ENCODE peak calls at places on chromosome 18, in five cellular contexts. P is HEK293T, T is H1, H is NT2/D1, W is GM12878. I is an unnamed sample.

GRCh38 chr18:66048404-66048803 is 297.6 kb downstream of the CDH7 start:
- DNase-seq in W (no peak), P (no peak), H (no peak), T (no peak), I (no peak)

GRCh38 chr18:13036622-13037320 is 45.6 kb downstream of the CEP192 start:
- DNase-seq in T (no peak), P (no peak), H (no peak), W (no peak), I (no peak)

GRCh38 chr18:47978141-47978540 is 47.7 kb upstream of the SMAD2 start:
- DNase-seq in T (no peak), H (no peak), W (no peak), P (no peak), I (no peak)

GRCh38 chr18:44569391-44570055 is 111.2 kb upstream of the SETBP1 start:
- DNase-seq in W (no peak), P (no peak), T (no peak), H (peak; percentile 33), I (no peak)

GRCh38 chr18:67342159-67342558 is 174.4 kb downstream of the DSEL start:
- DNase-seq in H (no peak), P (no peak), T (no peak), W (no peak), I (no peak)

GRCh38 chr18:1039421-1039820 is 134.8 kb downstream of the ADCYAP1 start:
- DNase-seq in P (no peak), H (no peak), T (no peak), W (no peak), I (no peak)

GRCh38 chr18:31516432-31516831 is 18.5 kb downstream of the DSG2 start:
- DNase-seq in P (no peak), W (no peak), H (no peak), T (no peak), I (no peak)

GRCh38 chr18:29154758-29155725 is 978.1 kb upstream of the CDH2 start:
- DNase-seq in P (no peak), T (no peak), W (no peak), H (no peak), I (no peak)

GRCh38 chr18:76581261-76581660 is 86.2 kb upstream of the ZNF516 start:
- DNase-seq in P (no peak), T (no peak), W (no peak), H (no peak), I (no peak)

GRCh38 chr18:50299626-50300388 is 12.3 kb upstream of the CXXC1 start:
- DNase-seq in W (no peak), P (no peak), T (no peak), H (no peak), I (no peak)

GRCh38 chr18:2050016-2050415 is 521.3 kb downstream of the METTL4 start:
- DNase-seq in P (no peak), H (no peak), T (no peak), W (no peak), I (no peak)

GRCh38 chr18:3179430-3180089 is 40.2 kb downstream of the MYOM1 start:
- DNase-seq in T (no peak), H (no peak), W (peak; percentile 32), P (no peak), I (no peak)

GRCh38 chr18:77131100-77131651 is 1.4 kb downstream of the MBP start:
- DNase-seq in H (no peak), T (no peak), P (no peak), W (no peak), I (no peak)

GRCh38 chr18:42086288-42086687 is 131.3 kb downstream of the PIK3C3 start:
- DNase-seq in T (no peak), W (no peak), H (no peak), P (no peak), I (no peak)

GRCh38 chr18:3224223-3224622 is 4.5 kb upstream of the MYOM1 start:
- DNase-seq in H (no peak), P (no peak), W (no peak), T (no peak), I (no peak)

GRCh38 chr18:22385718-22386117 is 32.0 kb downstream of the CTAGE1 start:
- DNase-seq in W (no peak), T (no peak), H (no peak), P (no peak), I (no peak)

GRCh38 chr18:3889121-3889520 is 439.1 kb downstream of the TGIF1 start:
- DNase-seq in T (no peak), P (no peak), W (no peak), H (no peak), I (no peak)

GRCh38 chr18:63186520-63186919 is 133.0 kb downstream of the BCL2 start:
- DNase-seq in W (no peak), P (no peak), T (no peak), H (no peak), I (no peak)

GRCh38 chr18:811192-812122 is 585 bp downstream of the YES1 start:
- DNase-seq in T (no peak), W (no peak), H (no peak), P (peak; percentile 20), I (no peak)

GRCh38 chr18:68234115-68234514 is 480.8 kb downstream of the TMX3 start:
- DNase-seq in T (no peak), H (no peak), P (no peak), W (no peak), I (no peak)

GRCh38 chr18:13137939-13138821 is 80.4 kb upstream of the LDLRAD4 start:
- DNase-seq in W (peak; percentile 77), H (no peak), P (no peak), T (no peak), I (peak; percentile 99)

GRCh38 chr18:54235871-54236270 is 11.4 kb upstream of the MBD2 start:
- DNase-seq in W (no peak), H (no peak), P (no peak), T (no peak), I (no peak)

GRCh38 chr18:42030586-42031182 is 75.7 kb downstream of the PIK3C3 start:
- DNase-seq in H (no peak), W (no peak), P (peak; percentile 31), T (peak; percentile 7), I (peak; percentile 16)

GRCh38 chr18:79396431-79397287 is 929 bp downstream of the NFATC1 start:
- DNase-seq in P (no peak), W (no peak), H (no peak), T (no peak), I (no peak)

GRCh38 chr18:57627488-57627887 is 5.9 kb upstream of the NARS1 start:
- DNase-seq in W (no peak), T (no peak), P (no peak), H (no peak), I (no peak)

GRCh38 chr18:26663001-26663400 is 114.6 kb upstream of the KCTD1 start:
- DNase-seq in P (no peak), H (no peak), W (no peak), T (no peak), I (no peak)

GRCh38 chr18:59918320-59918755 is 18.5 kb downstream of the PMAIP1 start:
- DNase-seq in W (peak; percentile 80), P (peak; percentile 24), H (no peak), T (no peak), I (no peak)

GRCh38 chr18:48303883-48304282 is 105.3 kb downstream of the ZBTB7C start:
- DNase-seq in H (no peak), T (no peak), W (no peak), P (no peak), I (no peak)

GRCh38 chr18:70422061-70422965 is 133.5 kb downstream of the SOCS6 start:
- DNase-seq in H (no peak), P (no peak), W (no peak), T (no peak), I (peak; percentile 35)
- TF ChIP-seq SUZ12 in H (no peak), P (no peak), W (no peak), T (no peak), I (no peak)

DNA sequence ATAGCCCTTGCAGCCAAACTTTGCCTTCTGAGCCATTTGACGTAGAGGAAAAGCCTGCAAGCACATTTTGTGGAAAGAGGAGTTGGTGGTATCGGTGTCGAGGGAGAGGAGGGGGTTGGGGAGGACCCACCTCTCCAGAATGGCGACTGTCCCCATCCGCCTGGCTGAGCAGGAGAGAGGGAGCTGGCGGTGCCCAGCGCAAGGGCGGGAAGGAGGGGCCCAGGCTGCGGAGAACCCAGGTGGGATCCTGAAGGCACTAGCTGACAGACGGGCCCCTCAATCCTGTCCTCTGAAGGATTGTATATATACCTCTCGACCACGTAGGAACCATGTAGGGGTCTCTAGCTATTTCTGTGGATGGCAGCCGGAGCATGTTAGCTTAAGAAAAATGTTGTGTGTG is 200.3 kb downstream of the LOXHD1 start:
- DNase-seq in W (no peak), H (no peak), P (no peak), T (no peak), I (no peak)
- TF ChIP-seq SUZ12 in W (no peak), H (no peak), P (no peak), T (no peak), I (no peak)

DNA sequence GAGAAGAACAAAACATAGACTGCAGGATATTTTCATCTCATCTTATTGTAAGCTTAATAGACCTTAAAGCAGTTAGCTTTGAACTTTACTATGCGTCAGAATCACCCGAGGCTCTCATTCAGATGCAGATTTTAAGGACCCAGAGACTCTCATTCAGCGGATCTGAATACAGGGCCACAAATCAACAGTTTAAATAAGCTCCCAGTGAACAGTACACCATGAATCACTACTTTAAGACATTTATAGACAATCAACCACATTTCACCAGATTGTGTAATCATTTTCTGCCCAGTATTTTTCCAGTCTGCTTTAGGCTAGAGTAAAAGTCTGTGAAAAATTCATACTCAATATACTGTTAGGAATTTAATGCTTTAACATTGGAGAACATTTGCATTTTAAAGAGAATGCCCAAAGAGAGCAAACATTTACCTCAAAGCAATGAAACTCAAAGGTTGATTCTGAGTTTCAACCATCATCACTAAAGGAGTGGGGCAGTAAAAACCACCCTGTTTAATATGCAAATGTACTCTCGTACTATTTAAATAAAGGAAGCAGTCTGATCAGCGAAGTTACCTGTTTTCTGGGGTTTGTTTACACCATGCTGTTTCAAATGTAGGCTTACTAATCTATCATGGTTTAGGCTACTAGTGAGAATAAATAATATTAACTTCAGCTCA is 11.0 kb upstream of the ALPK2 start:
- DNase-seq in W (no peak), P (no peak), H (peak; percentile 30), T (no peak), I (no peak)
- TF ChIP-seq SUZ12 in W (no peak), P (no peak), H (no peak), T (no peak), I (no peak)

GRCh38 chr18:5466256-5466655 is 77.5 kb downstream of the EPB41L3 start:
- DNase-seq in T (no peak), P (no peak), H (no peak), W (no peak), I (no peak)

GRCh38 chr18:5463390-5463789 is 80.4 kb downstream of the EPB41L3 start:
- DNase-seq in H (no peak), T (no peak), P (no peak), W (no peak), I (no peak)

GRCh38 chr18:5462227-5462626 is 81.6 kb downstream of the EPB41L3 start:
- DNase-seq in T (no peak), P (no peak), W (no peak), H (no peak), I (no peak)

GRCh38 chr18:5463836-5464235 is 80.0 kb downstream of the EPB41L3 start:
- DNase-seq in W (no peak), H (no peak), T (no peak), P (no peak), I (no peak)

GRCh38 chr18:5464241-5464640 is 79.6 kb downstream of the EPB41L3 start:
- DNase-seq in T (no peak), W (no peak), H (no peak), P (no peak), I (no peak)
- TF ChIP-seq SUZ12 in T (no peak), W (no peak), H (no peak), P (no peak), I (no peak)